ENCODE peak calls at places on chromosomes 11 and 22, in four cellular contexts. U is Panc1, X is colonic mucosa, P is right cardiac atrium. E is an unnamed sample.

GRCh38 chr22:38494498-38494897 is 11.6 kb downstream of the DDX17 start:
- DNase-seq in P (no peak), X (no peak), U (no peak), E (no peak)

GRCh38 chr11:130609121-130610035 is 160.9 kb downstream of the ADAMTS15 start:
- DNase-seq in U (no peak), X (peak; percentile 71), P (peak; percentile 93), E (no peak)

GRCh38 chr22:44268431-44269116 is 44.2 kb downstream of the SHISAL1 start:
- DNase-seq in X (no peak), U (no peak), P (no peak), E (no peak)

GRCh38 chr11:65988791-65989592 is 13.0 kb downstream of the EIF1AD start:
- DNase-seq in X (peak; percentile 95), U (peak; percentile 95), P (peak; percentile 82), E (peak; percentile 93)

GRCh38 chr22:38569972-38570840 is at the start of gene DMC1:
- DNase-seq in U (no peak), X (peak; percentile 98), P (peak; percentile 95), E (peak; percentile 95)

GRCh38 chr22:27698830-27699229 is 102.7 kb downstream of the MN1 start:
- DNase-seq in P (no peak), U (no peak), X (no peak), E (no peak)

GRCh38 chr11:119721129-119722120 is 7.6 kb downstream of the NECTIN1 start:
- DNase-seq in U (no peak), X (peak; percentile 52), P (no peak), E (no peak)

GRCh38 chr22:20079745-20080444 is at the start of gene DGCR8:
- DNase-seq in X (peak; percentile 96), P (peak; percentile 94), U (peak; percentile 70), E (peak; percentile 94)

GRCh38 chr22:30485362-30485988 is 13.7 kb upstream of the SEC14L3 start:
- DNase-seq in P (peak; percentile 56), U (peak; percentile 25), X (peak; percentile 68), E (peak; percentile 53)

GRCh38 chr11:9351956-9352355 is 32.5 kb upstream of the IPO7 start:
- DNase-seq in X (no peak), P (no peak), U (no peak), E (no peak)

GRCh38 chr22:45200862-45201511 is 37.3 kb downstream of the NUP50 start:
- DNase-seq in U (no peak), P (no peak), X (no peak), E (no peak)

GRCh38 chr11:36258730-36259360 is 30.4 kb downstream of the COMMD9 start:
- DNase-seq in X (peak; percentile 31), P (peak; percentile 48), U (peak; percentile 27), E (no peak)

GRCh38 chr11:2393111-2393868 is 7.3 kb upstream of the TSSC4 start:
- DNase-seq in P (no peak), U (no peak), X (no peak), E (peak; percentile 71)
- H3K4me1 ChIP-seq in P (peaks cover 14% of the 10 kb centered on the region), U (peaks cover 16% of the 10 kb centered on the region), X (no peaks in the 10 kb centered on the region), E (peaks cover 51% of the 10 kb centered on the region)

GRCh38 chr11:78037056-78037455 is 14.0 kb upstream of the KCTD14 start:
- DNase-seq in X (peak; percentile 80), P (no peak), U (no peak), E (peak; percentile 76)
- H3K4me1 ChIP-seq in X (peaks cover 15% of the 10 kb centered on the region), P (peaks cover 2% of the 10 kb centered on the region), U (peaks cover 10% of the 10 kb centered on the region), E (no peaks in the 10 kb centered on the region)

GRCh38 chr11:72719144-72719543 is 33.1 kb downstream of the ARAP1 start:
- DNase-seq in X (no peak), U (no peak), P (peak; percentile 61), E (no peak)

GRCh38 chr11:72719551-72719950 is 32.7 kb downstream of the ARAP1 start:
- DNase-seq in X (no peak), U (no peak), P (no peak), E (no peak)

GRCh38 chr11:72718101-72718501 is 34.1 kb downstream of the ARAP1 start:
- DNase-seq in P (no peak), X (no peak), U (no peak), E (no peak)

GRCh38 chr11:72716291-72716690 is 35.9 kb downstream of the ARAP1 start:
- DNase-seq in P (no peak), U (no peak), X (no peak), E (no peak)

GRCh38 chr11:72716788-72717435 is 35.3 kb downstream of the ARAP1 start:
- DNase-seq in U (no peak), X (no peak), P (no peak), E (no peak)
- H3K4me1 ChIP-seq in U (peaks cover 12% of the 10 kb centered on the region), X (peaks cover 18% of the 10 kb centered on the region), P (peaks cover 22% of the 10 kb centered on the region), E (peaks cover 24% of the 10 kb centered on the region)

DNA sequence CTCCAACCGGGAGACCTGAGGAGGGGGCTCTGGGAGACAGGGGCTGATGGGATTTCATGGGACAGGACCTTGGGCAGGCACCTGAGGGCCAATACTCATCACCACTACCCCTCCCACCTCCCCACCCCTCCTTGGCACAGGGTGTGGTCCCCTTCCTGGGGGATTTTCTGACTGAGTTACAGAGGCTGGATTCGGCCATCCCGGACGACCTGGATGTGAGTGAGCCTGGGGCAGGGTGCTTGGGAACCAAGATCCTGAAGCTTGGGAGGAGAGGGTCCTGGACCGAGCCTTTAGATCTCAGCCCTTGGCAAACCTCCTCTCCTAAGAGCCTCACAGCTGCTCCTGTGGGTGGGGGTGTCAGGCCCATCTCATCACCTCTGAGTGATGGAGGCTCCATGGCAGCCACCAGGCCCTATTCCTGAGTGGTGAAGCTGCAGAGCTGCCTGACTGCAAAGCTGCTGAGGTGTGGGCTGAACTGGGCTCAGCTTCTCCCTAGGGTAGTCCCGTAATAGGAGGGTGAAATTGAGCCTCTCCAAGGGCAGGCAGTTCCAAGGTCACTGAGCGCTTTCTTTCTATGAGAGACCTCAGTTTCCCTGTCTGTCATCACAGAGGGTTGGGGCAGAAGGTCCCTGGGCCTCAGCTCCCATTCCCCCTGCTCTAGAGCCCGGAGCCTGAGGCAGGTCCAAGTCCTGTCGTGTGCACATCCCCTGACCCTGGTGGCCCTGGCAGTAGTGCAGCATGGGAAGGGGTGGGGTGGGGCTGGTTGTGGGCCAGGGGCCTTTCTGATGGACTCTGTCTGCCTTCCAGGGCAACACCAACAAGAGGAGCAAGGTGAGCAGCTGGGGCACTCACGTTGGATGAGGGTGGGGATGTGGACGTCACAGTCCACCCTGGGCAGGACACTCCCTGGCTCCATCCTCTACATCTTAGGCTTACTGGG is 6.5 kb downstream of the RGL4 start:
- DNase-seq in U (no peak), P (no peak), X (no peak), E (peak; percentile 38)
- H3K4me1 ChIP-seq in U (no peaks in the 10 kb centered on the region), P (no peaks in the 10 kb centered on the region), X (no peaks in the 10 kb centered on the region), E (no peaks in the 10 kb centered on the region)

GRCh38 chr11:110463153-110463552 is 33.4 kb downstream of the FDX1 start:
- DNase-seq in P (peak; percentile 41), X (peak; percentile 46), U (no peak), E (peak; percentile 60)
- H3K4me1 ChIP-seq in P (no peaks in the 10 kb centered on the region), X (no peaks in the 10 kb centered on the region), U (no peaks in the 10 kb centered on the region), E (no peaks in the 10 kb centered on the region)

GRCh38 chr11:59767212-59767611 is 12.0 kb downstream of the STX3 start:
- DNase-seq in X (peak; percentile 38), U (no peak), P (no peak), E (peak; percentile 51)
- H3K4me1 ChIP-seq in X (peaks cover 17% of the 10 kb centered on the region), U (peaks cover 13% of the 10 kb centered on the region), P (peaks cover 29% of the 10 kb centered on the region), E (no peaks in the 10 kb centered on the region)

GRCh38 chr11:126997196-126997595 is 3.4 kb downstream of the KIRREL3 start:
- DNase-seq in U (no peak), P (no peak), X (no peak), E (no peak)

GRCh38 chr11:126993599-126993998 is 7.0 kb downstream of the KIRREL3 start:
- DNase-seq in X (no peak), P (no peak), U (no peak), E (no peak)

GRCh38 chr11:126997641-126998040 is 2.9 kb downstream of the KIRREL3 start:
- DNase-seq in U (no peak), X (no peak), P (no peak), E (no peak)

GRCh38 chr11:126992804-126993111 is 7.8 kb downstream of the KIRREL3 start:
- DNase-seq in U (no peak), P (no peak), X (no peak), E (no peak)

DNA sequence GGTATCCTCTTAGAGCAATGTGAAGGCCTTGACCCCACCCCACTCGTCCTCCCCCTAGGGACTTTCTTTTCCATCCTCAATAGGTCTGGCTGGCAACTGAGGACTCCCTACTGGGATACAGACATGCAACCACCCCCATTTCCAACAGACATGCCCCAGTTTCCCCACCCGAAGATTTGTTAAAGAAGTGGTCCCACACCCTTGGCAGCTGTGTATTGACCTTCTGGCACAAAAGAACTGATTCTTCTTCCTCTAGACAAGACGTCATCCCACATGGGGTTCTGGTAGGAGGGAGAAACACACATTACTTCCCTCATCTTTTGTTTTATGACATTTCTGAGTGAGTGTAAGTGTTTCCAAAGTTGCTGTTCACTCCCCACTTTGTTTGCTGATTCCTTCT is 4.6 kb downstream of the KIRREL3 start:
- DNase-seq in P (no peak), U (no peak), X (no peak), E (no peak)
- H3K4me1 ChIP-seq in P (no peaks in the 10 kb centered on the region), U (no peaks in the 10 kb centered on the region), X (no peaks in the 10 kb centered on the region), E (no peaks in the 10 kb centered on the region)

GRCh38 chr11:330307-330693 is 9.6 kb upstream of the IFITM3 start:
- DNase-seq in U (no peak), X (no peak), P (no peak), E (no peak)

GRCh38 chr11:328012-328411 is 7.4 kb upstream of the IFITM3 start:
- DNase-seq in P (no peak), U (no peak), X (no peak), E (no peak)

GRCh38 chr11:331332-332060 is 10.8 kb upstream of the IFITM3 start:
- DNase-seq in X (no peak), U (no peak), P (no peak), E (no peak)

GRCh38 chr11:330694-331314 is 10.1 kb upstream of the IFITM3 start:
- DNase-seq in U (no peak), P (no peak), X (peak; percentile 22), E (peak; percentile 78)

GRCh38 chr11:329886-330253 is 9.2 kb upstream of the IFITM3 start:
- DNase-seq in U (no peak), P (no peak), X (no peak), E (no peak)
- H3K4me1 ChIP-seq in U (peaks cover 24% of the 10 kb centered on the region), P (peaks cover 3% of the 10 kb centered on the region), X (peaks cover 5% of the 10 kb centered on the region), E (peaks cover 34% of the 10 kb centered on the region)

E was measured in Peyer's patch.